ENCODE peak calls at places on chromosomes 16 and 17, in six cellular contexts. L is uterus, I is breast epithelium, Q is tibial nerve, E is A549, W is endothelial cell of umbilical vein. H is an unnamed sample.
A peak's percentile ranks its signal among the peaks of the same experiment; 100 is the strongest.

GRCh38 chr17:57701121-57701520 is 44.0 kb downstream of the CCDC182 start:
- DNase-seq in L (no peak), E (no peak), Q (no peak), I (no peak), W (no peak), H (no peak)

GRCh38 chr17:55344514-55344997 is 77.1 kb downstream of the MMD start:
- DNase-seq in I (no peak), W (no peak), Q (no peak), L (no peak), E (no peak), H (no peak)

GRCh38 chr16:71811261-71811803 is 2.7 kb upstream of the AP1G1 start:
- DNase-seq in W (no peak), Q (no peak), E (no peak), L (no peak), I (no peak), H (no peak)

GRCh38 chr17:60107526-60108257 is 29.0 kb upstream of the HEATR6 start:
- DNase-seq in E (no peak), I (no peak), W (no peak), L (no peak), Q (no peak), H (no peak)

GRCh38 chr17:44033841-44034408 is 19.2 kb upstream of the TMEM101 start:
- DNase-seq in Q (no peak), W (no peak), I (no peak), L (no peak), E (no peak), H (no peak)

GRCh38 chr17:64496348-64496785 is 487 bp downstream of the POLG2 start:
- DNase-seq in E (no peak), Q (no peak), W (peak; percentile 49), I (no peak), L (no peak), H (no peak)

GRCh38 chr17:57256708-57257112 is 387 bp downstream of the MSI2 start:
- DNase-seq in I (no peak), Q (no peak), L (peak; percentile 49), W (peak; percentile 33), E (no peak), H (peak; percentile 39)

GRCh38 chr17:34654871-34655270 is 75.5 kb downstream of the TMEM132E start:
- DNase-seq in W (no peak), I (no peak), E (no peak), Q (no peak), L (no peak), H (no peak)

GRCh38 chr16:66926171-66926570 is 836 bp upstream of the RRAD start:
- DNase-seq in W (no peak), L (no peak), I (no peak), Q (no peak), E (no peak), H (peak; percentile 83)

GRCh38 chr17:80017226-80018010 is 18.3 kb downstream of the TBC1D16 start:
- DNase-seq in L (no peak), W (no peak), Q (no peak), I (no peak), E (no peak), H (no peak)

GRCh38 chr16:29729116-29729521 is 16.7 kb downstream of the C16orf54 start:
- DNase-seq in Q (no peak), W (peak; percentile 43), L (no peak), I (no peak), E (peak; percentile 83), H (no peak)

GRCh38 chr17:81419333-81419885 is 24.2 kb downstream of the BAHCC1 start:
- DNase-seq in W (peak; percentile 64), Q (peak; percentile 72), L (peak; percentile 90), E (peak; percentile 92), I (peak; percentile 79), H (peak; percentile 58)

GRCh38 chr16:685967-686366 is 1.8 kb upstream of the JMJD8 start:
- DNase-seq in Q (no peak), I (no peak), L (no peak), E (no peak), W (peak; percentile 29), H (peak; percentile 39)

GRCh38 chr17:3818786-3819185 is 17.8 kb upstream of the ITGAE start:
- DNase-seq in L (no peak), I (no peak), W (peak; percentile 88), Q (no peak), E (no peak), H (no peak)

GRCh38 chr16:337975-338575 is 14.4 kb downstream of the AXIN1 start:
- DNase-seq in L (no peak), Q (no peak), I (no peak), E (no peak), W (no peak), H (no peak)

GRCh38 chr16:67339453-67339852 is 12.8 kb downstream of the LRRC36 start:
- DNase-seq in L (no peak), Q (no peak), E (no peak), W (peak; percentile 40), I (no peak), H (no peak)

GRCh38 chr17:35170968-35171771 is 23.0 kb downstream of the SLC35G3 start:
- DNase-seq in L (no peak), I (no peak), E (peak; percentile 49), W (peak; percentile 53), Q (no peak), H (no peak)

GRCh38 chr17:72412650-72413076 is 291.8 kb downstream of the SOX9 start:
- DNase-seq in W (no peak), I (no peak), E (no peak), L (no peak), Q (no peak), H (no peak)

GRCh38 chr17:81479175-81479574 is 33.4 kb downstream of the ACTG1 start:
- DNase-seq in W (no peak), I (no peak), Q (no peak), L (no peak), E (no peak), H (no peak)

GRCh38 chr16:88062341-88062861 is 111.2 kb downstream of the BANP start:
- DNase-seq in W (no peak), E (no peak), L (peak; percentile 45), I (no peak), Q (no peak), H (no peak)

GRCh38 chr17:8397636-8398035 is at the start of gene RNF222:
- DNase-seq in W (no peak), E (no peak), Q (no peak), I (peak; percentile 78), L (no peak), H (no peak)

GRCh38 chr16:70428178-70428998 is 10.5 kb downstream of the ST3GAL2 start:
- DNase-seq in E (peak; percentile 94), W (peak; percentile 96), L (peak; percentile 90), Q (peak; percentile 58), I (peak; percentile 91), H (peak; percentile 99)

GRCh38 chr16:53091508-53092211 is 36.9 kb downstream of the CHD9 start:
- DNase-seq in Q (no peak), L (peak; percentile 77), I (no peak), E (no peak), W (peak; percentile 69), H (peak; percentile 61)

GRCh38 chr17:47776330-47777197 is 43.5 kb downstream of the TBX21 start:
- DNase-seq in Q (no peak), I (no peak), W (peak; percentile 40), E (peak; percentile 78), L (no peak), H (no peak)

DNA sequence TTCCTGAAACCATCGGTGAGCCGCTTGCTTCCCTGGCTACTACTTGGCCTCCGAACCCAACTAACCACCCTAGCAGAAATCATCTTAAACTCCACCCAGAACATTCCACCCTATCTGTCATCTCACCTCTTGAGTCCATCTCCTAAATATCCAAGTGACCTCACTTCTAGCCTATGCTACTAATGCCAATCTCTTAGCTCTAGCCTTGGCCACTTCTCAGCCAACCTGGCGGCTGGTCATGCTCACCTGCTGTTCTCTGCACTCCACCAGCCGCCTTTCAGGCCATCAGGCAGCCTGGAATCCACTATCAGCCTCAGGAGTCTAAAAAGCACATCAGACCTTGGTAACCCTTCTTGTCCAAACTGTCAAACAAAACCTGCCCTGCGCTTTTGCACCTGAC is 11.9 kb upstream of the CYTH1 start:
- DNase-seq in W (no peak), Q (no peak), L (no peak), I (no peak), E (no peak), H (no peak)
- TF ChIP-seq POLR2A in W (no peak), Q (no peak), L (no peak), I (no peak), E (no peak), H (no peak)

GRCh38 chr16:84116720-84117481 is at the start of gene MBTPS1:
- DNase-seq in I (peak; percentile 98), L (peak; percentile 97), W (peak; percentile 98), Q (peak; percentile 96), E (peak; percentile 94), H (peak; percentile 96)
- TF ChIP-seq POLR2A in I (peak; percentile 79), L (peak; percentile 79), W (peak; percentile 69), Q (peak; percentile 78), E (peak; percentile 70), H (peak; percentile 88)

DNA sequence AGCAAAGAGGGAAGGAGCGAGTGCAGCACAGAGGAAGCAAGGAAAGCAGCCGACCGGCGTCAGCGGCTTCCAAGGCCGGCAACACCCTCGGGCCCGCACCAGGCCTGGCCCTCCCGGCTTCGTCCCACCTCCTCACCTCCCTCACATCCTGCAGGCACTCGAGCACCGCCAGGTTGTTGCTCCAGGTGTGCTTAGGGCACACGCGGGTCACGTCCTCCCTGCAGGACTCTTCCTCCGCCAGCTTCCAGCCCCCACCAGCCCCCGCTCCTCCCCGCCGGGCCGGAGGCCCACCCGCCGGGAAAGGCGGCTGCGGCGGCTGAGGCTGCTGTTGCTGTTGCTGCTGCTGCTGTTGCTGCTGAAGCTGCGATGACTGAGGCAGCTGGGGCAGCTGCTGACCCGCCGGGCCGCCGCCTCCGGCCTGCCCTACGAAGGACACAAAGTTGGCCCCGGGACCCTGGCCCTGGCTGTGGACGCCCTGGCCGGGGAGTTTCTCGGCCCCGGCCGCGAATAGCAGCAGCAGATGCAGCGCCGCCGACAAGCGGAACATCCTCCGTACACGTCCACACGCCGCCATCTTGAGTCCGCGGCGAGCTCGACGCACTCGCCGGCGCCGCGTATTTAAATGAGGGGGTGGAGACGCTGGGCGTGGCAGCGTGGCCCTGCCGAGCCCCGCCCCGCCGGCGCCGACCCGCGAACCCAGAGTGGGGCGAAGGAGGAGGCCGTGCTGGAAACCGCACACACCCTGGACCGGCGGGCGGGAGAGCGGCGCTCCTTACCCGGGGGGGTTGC is at the start of gene GLG1:
- DNase-seq in I (peak; percentile 81), W (peak; percentile 94), Q (peak; percentile 83), L (peak; percentile 86), E (peak; percentile 56), H (peak; percentile 88)
- TF ChIP-seq POLR2A in I (peak; percentile 81), W (peak; percentile 91), Q (peak; percentile 93), L (peak; percentile 91), E (peak; percentile 99), H (peak; percentile 93)

DNA sequence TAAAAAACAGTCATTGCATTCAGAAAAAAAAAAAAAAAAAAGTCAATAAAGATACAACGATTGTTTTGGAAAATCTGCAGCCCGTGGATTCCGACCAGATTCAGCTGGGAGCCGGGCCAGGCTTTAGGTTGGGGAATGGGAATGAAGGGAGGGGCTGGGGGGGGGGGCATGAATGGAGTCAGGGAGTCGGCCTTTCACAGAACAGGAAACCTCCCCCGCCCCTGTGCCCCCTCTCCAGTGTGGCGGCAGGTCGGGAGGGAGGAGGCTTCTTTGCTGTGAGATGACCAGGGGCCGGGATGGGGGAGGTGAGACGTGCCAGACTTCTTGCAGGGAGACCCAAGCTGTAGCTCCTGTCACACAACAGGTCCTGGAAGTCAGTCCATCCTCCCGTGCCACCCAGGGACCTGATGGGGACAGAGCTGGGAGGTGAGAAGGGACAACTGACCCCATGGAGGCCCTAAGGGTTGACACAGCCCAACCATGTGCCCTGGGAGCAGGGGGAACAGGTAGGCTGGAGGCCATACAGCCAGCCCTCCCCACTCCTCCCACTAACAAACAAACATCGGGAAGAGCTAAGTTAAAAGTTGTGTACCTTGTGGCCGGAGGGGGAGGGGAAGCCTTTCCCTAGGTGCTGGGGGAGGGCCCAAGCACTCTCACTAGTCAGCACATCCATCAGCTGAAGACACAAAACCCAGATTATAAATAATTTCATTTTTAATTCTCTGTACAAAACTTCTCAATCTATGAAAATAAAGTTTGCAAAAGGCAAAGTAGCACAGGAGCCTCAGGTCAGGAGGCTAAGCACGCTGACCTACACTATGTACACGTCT is 25.2 kb downstream of the SREBF1 start:
- DNase-seq in I (peak; percentile 74), L (no peak), E (no peak), W (peak; percentile 25), Q (no peak), H (no peak)
- TF ChIP-seq POLR2A in I (no peak), L (no peak), E (no peak), W (no peak), Q (no peak), H (no peak)

H was measured in gastrocnemius medialis.